ENCODE peak calls at places on chromosomes 1 and 21, in ten cellular contexts. M is brain microvascular endothelial cell; S is AG08396; I is fibroblast of the aortic adventitia; Q is iPS-NIHi11; O is GM23338; U is CD8-positive, alpha-beta T cell; P is neuronal stem cell; Z is CD8-positive, alpha-beta memory T cell; C is skeletal muscle cell. K is an unnamed sample.

GRCh38 chr1:29711582-29712274 is 475.4 kb downstream of the PTPRU start:
- DNase-seq in M (peak), S (peak), I (peak), Q (no peak), O (no peak), U (no peak), P (no peak), Z (no peak), C (no peak), K (no peak)

GRCh38 chr1:40625476-40626382 is 39.8 kb downstream of the RIMS3 start:
- DNase-seq in M (peak), S (no peak), I (peak), Q (no peak), O (no peak), U (no peak), P (no peak), Z (no peak), C (no peak), K (no peak)

GRCh38 chr1:161175771-161176453 is 1.4 kb downstream of the B4GALT3 start:
- DNase-seq in M (no peak), S (no peak), I (no peak), Q (no peak), O (no peak), U (no peak), P (no peak), Z (no peak), C (no peak), K (no peak)

GRCh38 chr1:31733389-31734219 is 29.8 kb upstream of the COL16A1 start:
- DNase-seq in M (no peak), S (no peak), I (no peak), Q (no peak), O (no peak), U (no peak), P (no peak), Z (no peak), C (no peak), K (no peak)

GRCh38 chr1:160550572-160551034 is 27.5 kb upstream of the SLAMF6 start:
- DNase-seq in M (no peak), S (no peak), I (no peak), Q (peak), O (peak), U (peak), P (no peak), Z (peak), C (no peak), K (peak)

GRCh38 chr1:200336111-200336845 is 73.6 kb downstream of the ZNF281 start:
- DNase-seq in M (no peak), S (no peak), I (peak), Q (no peak), O (peak), U (no peak), P (no peak), Z (no peak), C (no peak), K (no peak)

GRCh38 chr21:42125571-42126544 is 54.7 kb downstream of the UMODL1 start:
- DNase-seq in M (peak), S (peak), I (peak), Q (peak), O (peak), U (no peak), P (no peak), Z (no peak), C (no peak), K (no peak)

GRCh38 chr1:117512728-117513321 is 93.0 kb upstream of the TENT5C start:
- DNase-seq in M (no peak), S (peak), I (peak), Q (peak), O (peak), U (no peak), P (peak), Z (peak), C (no peak), K (no peak)

GRCh38 chr1:212606042-212606733 is 2.4 kb upstream of the ATF3 start:
- DNase-seq in M (no peak), S (no peak), I (peak), Q (no peak), O (no peak), U (no peak), P (no peak), Z (no peak), C (no peak), K (no peak)